ENCODE peak calls at places on chromosomes 4 and X, in ten cellular contexts. B, V, Y, G, U, Q, P, E, I and N are unnamed samples.
A peak's percentile ranks its signal among the peaks of the same experiment; 100 is the strongest.

GRCh38 chr4:112514449-112515277 is 1.3 kb downstream of the NEUROG2 start:
- DNase-seq in B (no peak), V (peak; percentile 60), Y (no peak), G (peak; percentile 64), U (no peak), Q (no peak), P (no peak), E (no peak), I (no peak), N (no peak)

GRCh38 chrX:136039968-136040367 is 54.7 kb downstream of the SLC9A6 start:
- DNase-seq in B (no peak), V (no peak), Y (no peak), G (no peak), U (no peak), Q (no peak), P (no peak), E (no peak), I (no peak), N (no peak)

GRCh38 chrX:103730746-103731508 is 20.2 kb downstream of the TMEM31 start:
- DNase-seq in B (no peak), V (no peak), Y (no peak), G (no peak), U (no peak), Q (no peak), P (no peak), E (no peak), I (peak; percentile 73), N (no peak)

GRCh38 chrX:81377329-81377728 is 175.4 kb downstream of the SH3BGRL start:
- DNase-seq in B (peak; percentile 1), V (no peak), Y (no peak), G (peak; percentile 1), U (no peak), Q (no peak), P (peak; percentile 0), E (no peak), I (peak; percentile 36), N (peak; percentile 22)

GRCh38 chr4:31058656-31059055 is 338.5 kb downstream of the PCDH7 start:
- DNase-seq in B (no peak), V (no peak), Y (no peak), G (no peak), U (no peak), Q (no peak), P (no peak), E (no peak), I (no peak), N (no peak)

GRCh38 chr4:165684177-165684870 is 188.7 kb upstream of the TLL1 start:
- DNase-seq in B (no peak), V (no peak), Y (no peak), G (no peak), U (no peak), Q (no peak), P (no peak), E (no peak), I (peak; percentile 29), N (no peak)

GRCh38 chrX:44246826-44247225 is 96.6 kb downstream of the EFHC2 start:
- DNase-seq in B (no peak), V (no peak), Y (no peak), G (no peak), U (no peak), Q (no peak), P (no peak), E (no peak), I (no peak), N (no peak)

GRCh38 chrX:104921606-104922205 is 298.8 kb downstream of the TEX13A start:
- DNase-seq in B (no peak), V (no peak), Y (no peak), G (no peak), U (no peak), Q (no peak), P (no peak), E (no peak), I (no peak), N (peak; percentile 0)

GRCh38 chrX:29666361-29666760 is 549.0 kb upstream of the MAGEB2 start:
- DNase-seq in B (no peak), V (no peak), Y (no peak), G (no peak), U (no peak), Q (no peak), P (no peak), E (no peak), I (no peak), N (no peak)

DNA sequence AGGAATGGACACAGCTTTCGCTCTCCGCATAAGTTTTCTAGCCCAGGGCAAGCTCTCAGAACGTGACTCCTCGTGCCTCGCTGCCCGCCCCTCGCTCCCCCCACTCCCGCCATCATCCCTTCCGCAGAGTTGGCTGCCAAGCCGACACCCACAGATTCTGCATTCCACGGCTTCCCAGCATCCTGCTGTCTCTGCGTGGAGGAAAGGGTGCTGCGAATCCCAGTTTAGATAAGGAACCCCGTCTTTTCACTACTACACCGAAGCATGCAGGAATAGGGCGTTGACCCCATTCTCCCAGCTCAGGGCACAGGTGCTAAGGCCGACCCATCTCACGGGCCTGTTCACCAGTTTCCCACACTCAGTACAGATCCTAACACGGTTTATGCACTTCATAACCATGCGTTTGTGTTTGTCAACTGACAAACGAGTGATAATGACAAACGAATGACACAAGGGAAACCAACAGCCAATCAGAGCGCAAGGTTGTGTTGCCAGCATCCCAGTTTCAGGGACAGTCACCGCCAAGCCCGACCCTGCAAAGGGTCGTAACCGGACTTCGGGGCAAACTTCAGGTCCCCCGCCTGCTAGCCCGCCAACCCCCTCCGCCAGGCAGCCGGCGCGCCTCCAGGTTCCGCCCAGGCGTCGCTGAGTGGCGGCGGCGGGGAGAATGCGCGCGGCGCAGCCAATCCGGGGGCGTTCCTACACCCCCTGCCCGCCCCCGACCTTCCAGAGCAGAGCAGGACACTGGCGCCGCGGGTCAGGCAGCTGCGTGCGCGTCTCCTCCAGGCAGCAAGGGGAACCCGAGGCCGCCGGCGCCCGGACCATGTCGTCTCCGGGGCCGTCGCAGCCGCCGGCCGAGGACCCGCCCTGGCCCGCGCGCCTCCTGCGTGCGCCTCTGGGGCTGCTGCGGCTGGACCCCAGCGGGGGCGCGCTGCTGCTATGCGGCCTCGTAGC is at the start of gene CYP2U1:
- DNase-seq in B (peak; percentile 66), V (peak; percentile 88), Y (peak; percentile 36), G (peak; percentile 95), U (no peak), Q (peak; percentile 68), P (peak; percentile 68), E (peak; percentile 67), I (peak; percentile 87), N (no peak)
- TF ChIP-seq MAX in B (peak; percentile 54), V (no peak), Y (peak; percentile 62), G (peak; percentile 61), U (no peak), Q (no peak), P (peak; percentile 76), E (peak; percentile 50), I (peak; percentile 1), N (no peak)

GRCh38 chr4:7761720-7762119 is 177.9 kb downstream of the AFAP1 start:
- DNase-seq in B (peak; percentile 49), V (peak; percentile 80), Y (peak; percentile 32), G (peak; percentile 91), U (no peak), Q (peak; percentile 69), P (peak; percentile 49), E (peak; percentile 17), I (peak; percentile 61), N (peak; percentile 63)
- TF ChIP-seq MAX in B (no peak), V (no peak), Y (no peak), G (no peak), U (no peak), Q (no peak), P (no peak), E (no peak), I (no peak), N (no peak)

GRCh38 chrX:123064053-123064452 is 120.0 kb upstream of the GRIA3 start:
- DNase-seq in B (no peak), V (no peak), Y (no peak), G (no peak), U (no peak), Q (no peak), P (no peak), E (no peak), I (no peak), N (no peak)
- TF ChIP-seq MAX in B (no peak), V (no peak), Y (no peak), G (no peak), U (no peak), Q (no peak), P (no peak), E (no peak), I (no peak), N (no peak)

GRCh38 chr4:158020175-158020574 is 152.7 kb downstream of the GASK1B start:
- DNase-seq in B (peak; percentile 10), V (no peak), Y (peak; percentile 18), G (no peak), U (no peak), Q (no peak), P (peak; percentile 92), E (peak; percentile 7), I (peak; percentile 96), N (no peak)
- TF ChIP-seq MAX in B (no peak), V (no peak), Y (no peak), G (no peak), U (no peak), Q (no peak), P (no peak), E (no peak), I (no peak), N (no peak)

DNA sequence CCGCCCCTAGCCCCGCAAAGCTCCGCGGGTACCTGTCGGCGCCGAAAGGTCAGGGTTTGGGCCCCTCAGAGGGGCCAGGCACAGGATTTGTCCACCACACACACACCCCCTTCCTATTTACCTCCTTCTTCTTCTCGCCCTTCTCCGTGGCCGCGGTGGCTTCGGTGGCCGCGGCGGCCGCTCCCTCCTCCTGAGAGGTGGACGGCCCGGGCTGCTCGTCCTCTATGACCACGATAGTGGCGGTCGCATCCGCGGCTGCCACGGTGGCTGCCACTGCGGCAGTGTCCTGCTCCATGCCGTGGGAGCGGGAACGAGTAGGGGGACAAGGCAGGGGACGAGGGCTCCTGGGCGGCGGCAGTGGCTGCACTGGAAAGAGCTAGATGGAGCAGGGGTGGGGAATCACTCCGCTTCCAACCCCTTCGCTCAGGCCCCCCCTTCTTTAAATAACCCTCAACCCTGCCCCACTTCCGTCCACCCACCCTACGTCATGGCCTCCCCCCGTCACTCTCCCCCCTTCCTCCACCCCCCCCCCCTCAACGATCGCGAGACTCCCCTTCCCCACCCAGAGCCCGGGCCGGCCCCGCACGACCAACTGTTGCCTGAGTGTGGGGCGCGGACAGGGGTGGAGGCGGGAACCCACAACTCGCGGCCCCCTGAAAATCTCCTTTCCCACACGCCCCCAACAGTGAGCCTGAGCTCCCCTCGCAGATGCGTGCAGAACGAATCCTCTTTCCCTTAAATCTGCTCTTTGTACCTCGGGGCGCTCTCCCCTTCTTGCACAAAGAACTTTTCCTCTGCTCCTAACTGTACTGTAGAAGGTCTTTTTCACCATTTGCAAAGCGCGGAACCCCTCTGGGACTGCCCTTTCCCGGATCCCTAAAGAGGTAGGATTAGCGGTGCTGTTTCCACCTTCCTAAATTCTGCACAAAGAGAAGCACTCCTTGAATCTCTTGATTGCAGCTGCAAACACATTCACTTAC is at the start of gene SMARCA1:
- DNase-seq in B (peak; percentile 67), V (peak; percentile 39), Y (peak; percentile 16), G (peak; percentile 91), U (no peak), Q (peak; percentile 24), P (peak; percentile 65), E (no peak), I (peak; percentile 42), N (no peak)
- TF ChIP-seq MAX in B (peak; percentile 24), V (no peak), Y (no peak), G (no peak), U (no peak), Q (no peak), P (peak; percentile 11), E (no peak), I (no peak), N (no peak)

GRCh38 chr4:22369901-22370562 is 145.8 kb downstream of the ADGRA3 start:
- DNase-seq in B (no peak), V (no peak), Y (no peak), G (no peak), U (no peak), Q (no peak), P (no peak), E (no peak), I (no peak), N (no peak)
- TF ChIP-seq MAX in B (no peak), V (no peak), Y (no peak), G (no peak), U (no peak), Q (no peak), P (no peak), E (no peak), I (no peak), N (no peak)